ENCODE peak calls at places on chromosomes 5 and 9, in nine cellular contexts. N, H, O, X, U, Q, C, Y and P are unnamed samples.

GRCh38 chr5:40986666-40987065 is 77.4 kb downstream of the C7 start:
- DNase-seq in N (no peak), O (no peak), Y (no peak), C (peak; percentile 21), X (no peak), U (no peak), Q (no peak), H (no peak), P (no peak)

GRCh38 chr5:78544531-78545200 is 103.9 kb downstream of the LHFPL2 start:
- DNase-seq in Q (peak; percentile 50), C (no peak), H (no peak), U (no peak), N (no peak), O (no peak), X (no peak), Y (no peak), P (no peak)

GRCh38 chr9:133597316-133597957 is 11.8 kb downstream of the FAM163B start:
- DNase-seq in H (no peak), N (no peak), O (no peak), Y (no peak), Q (no peak), C (no peak), U (no peak), X (no peak), P (no peak)

GRCh38 chr5:119367502-119368237 is 11.9 kb downstream of the TNFAIP8 start:
- DNase-seq in Y (no peak), X (no peak), U (no peak), O (no peak), H (no peak), Q (no peak), C (no peak), N (no peak), P (no peak)

GRCh38 chr5:133113331-133114061 is 61.7 kb downstream of the HSPA4 start:
- DNase-seq in Q (no peak), X (no peak), O (no peak), N (no peak), U (no peak), Y (no peak), C (no peak), H (no peak), P (no peak)

GRCh38 chr9:71944754-71945409 is 33.4 kb downstream of the C9orf85 start:
- DNase-seq in U (no peak), Y (no peak), C (no peak), H (peak; percentile 88), O (no peak), X (no peak), Q (no peak), N (no peak), P (no peak)

GRCh38 chr5:68459500-68460139 is 244.1 kb downstream of the PIK3R1 start:
- DNase-seq in O (no peak), Y (no peak), H (no peak), U (no peak), X (no peak), Q (no peak), N (no peak), C (no peak), P (no peak)

GRCh38 chr9:21964925-21965385 is 29.2 kb downstream of the CDKN2A start:
- DNase-seq in N (no peak), U (peak; percentile 67), O (no peak), C (no peak), H (peak; percentile 11), Q (no peak), X (peak; percentile 73), Y (no peak), P (peak; percentile 86)

GRCh38 chr5:14105717-14106435 is 37.3 kb upstream of the TRIO start:
- DNase-seq in Y (no peak), H (no peak), Q (no peak), X (no peak), N (no peak), U (no peak), C (peak; percentile 88), O (peak; percentile 21), P (no peak)

GRCh38 chr5:45696206-45696836 is at the start of gene HCN1:
- DNase-seq in U (no peak), O (peak; percentile 69), N (peak; percentile 96), Q (peak; percentile 59), X (peak; percentile 91), C (peak; percentile 88), H (peak; percentile 65), Y (peak; percentile 59), P (no peak)

GRCh38 chr5:79546782-79547428 is 33.0 kb upstream of the HOMER1 start:
- DNase-seq in O (no peak), X (no peak), H (no peak), U (no peak), Q (no peak), C (no peak), Y (no peak), N (no peak), P (no peak)

GRCh38 chr9:98506422-98507054 is 202.2 kb downstream of the GABBR2 start:
- DNase-seq in U (no peak), N (no peak), Q (no peak), H (no peak), C (no peak), O (no peak), X (no peak), Y (no peak), P (no peak)

GRCh38 chr9:107749787-107750444 is 260.3 kb upstream of the KLF4 start:
- DNase-seq in O (peak; percentile 93), N (no peak), C (peak; percentile 4), H (peak; percentile 10), Y (peak; percentile 95), Q (peak; percentile 91), X (peak; percentile 81), U (no peak), P (no peak)

DNA sequence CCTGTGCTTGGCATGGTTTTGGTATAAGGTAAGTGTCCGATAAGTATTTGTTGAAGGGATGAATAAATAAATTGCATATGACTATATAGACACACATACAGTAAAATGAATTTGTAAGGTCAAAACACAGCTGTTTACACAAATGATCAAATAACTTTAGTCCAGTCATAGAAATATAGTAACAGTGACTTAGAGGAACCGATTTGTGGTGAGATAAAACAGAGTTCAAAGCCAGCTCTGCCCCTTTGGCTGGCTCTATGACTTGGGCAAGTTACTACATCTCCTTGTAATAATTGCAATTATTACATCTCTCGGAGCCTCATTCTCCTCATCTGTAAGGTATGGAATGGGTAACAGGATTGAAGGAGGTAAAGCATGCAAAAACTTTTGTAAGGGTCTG is 384.0 kb downstream of the PLK2 start:
- DNase-seq in U (no peak), O (no peak), X (no peak), H (no peak), Y (no peak), C (no peak), N (no peak), Q (no peak), P (no peak)
- H3K4me1 ChIP-seq in U (no peaks in the 10 kb centered on the region), O (peaks cover 12% of the 10 kb centered on the region), X (no peaks in the 10 kb centered on the region), H (no peaks in the 10 kb centered on the region), Y (no peaks in the 10 kb centered on the region), C (no peaks in the 10 kb centered on the region), N (peaks cover 35% of the 10 kb centered on the region), Q (peaks cover 87% of the 10 kb centered on the region), P (no peaks in the 10 kb centered on the region)

DNA sequence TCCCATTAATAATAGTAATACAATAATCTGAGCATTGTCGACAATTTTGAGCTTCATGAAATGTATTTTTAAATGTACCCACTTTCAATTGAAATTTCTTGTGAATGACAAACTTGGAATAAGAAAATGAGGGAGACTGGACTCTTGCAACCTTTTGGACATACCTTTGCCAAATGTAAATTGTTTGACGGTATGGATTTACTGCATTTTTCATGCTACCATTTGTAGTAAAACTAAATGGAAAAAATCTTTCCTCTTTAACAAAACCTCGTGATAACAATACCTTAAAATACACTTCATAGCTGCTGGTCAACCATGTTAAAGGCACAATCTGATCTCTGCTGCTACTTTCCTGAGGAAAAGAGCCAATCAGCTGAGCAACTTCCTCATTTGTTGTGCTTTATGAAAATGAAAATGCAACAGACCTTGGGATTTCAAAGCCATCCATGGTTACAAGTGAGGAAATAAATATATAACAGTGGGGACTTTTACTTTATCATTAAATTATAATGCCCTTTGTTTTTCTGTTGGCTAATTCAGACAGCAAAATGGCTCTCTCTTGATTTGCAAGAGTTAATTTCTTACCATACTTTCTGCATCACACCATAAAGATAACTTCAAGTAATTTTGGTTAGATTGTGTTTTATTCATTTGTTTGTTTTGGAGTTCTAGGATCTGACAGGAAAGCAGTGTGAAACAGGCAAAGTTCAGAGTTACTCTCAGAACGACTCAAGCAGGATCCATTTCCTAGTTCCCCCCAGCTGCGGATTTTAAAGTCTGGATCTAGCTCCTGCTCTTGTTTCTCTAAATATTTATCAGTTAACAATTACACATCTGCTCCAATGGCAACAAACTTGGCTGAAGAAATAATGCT is 1.1 kb downstream of the ALDH1A1 start:
- DNase-seq in H (peak; percentile 63), N (no peak), U (no peak), O (no peak), X (no peak), Q (no peak), C (peak; percentile 5), Y (no peak), P (no peak)
- H3K4me1 ChIP-seq in H (peaks cover 2% of the 10 kb centered on the region), N (no peaks in the 10 kb centered on the region), U (no peaks in the 10 kb centered on the region), O (peaks cover 21% of the 10 kb centered on the region), X (peaks cover 38% of the 10 kb centered on the region), Q (peaks cover 27% of the 10 kb centered on the region), C (peaks cover 15% of the 10 kb centered on the region), Y (peaks cover 21% of the 10 kb centered on the region), P (no peaks in the 10 kb centered on the region)

DNA sequence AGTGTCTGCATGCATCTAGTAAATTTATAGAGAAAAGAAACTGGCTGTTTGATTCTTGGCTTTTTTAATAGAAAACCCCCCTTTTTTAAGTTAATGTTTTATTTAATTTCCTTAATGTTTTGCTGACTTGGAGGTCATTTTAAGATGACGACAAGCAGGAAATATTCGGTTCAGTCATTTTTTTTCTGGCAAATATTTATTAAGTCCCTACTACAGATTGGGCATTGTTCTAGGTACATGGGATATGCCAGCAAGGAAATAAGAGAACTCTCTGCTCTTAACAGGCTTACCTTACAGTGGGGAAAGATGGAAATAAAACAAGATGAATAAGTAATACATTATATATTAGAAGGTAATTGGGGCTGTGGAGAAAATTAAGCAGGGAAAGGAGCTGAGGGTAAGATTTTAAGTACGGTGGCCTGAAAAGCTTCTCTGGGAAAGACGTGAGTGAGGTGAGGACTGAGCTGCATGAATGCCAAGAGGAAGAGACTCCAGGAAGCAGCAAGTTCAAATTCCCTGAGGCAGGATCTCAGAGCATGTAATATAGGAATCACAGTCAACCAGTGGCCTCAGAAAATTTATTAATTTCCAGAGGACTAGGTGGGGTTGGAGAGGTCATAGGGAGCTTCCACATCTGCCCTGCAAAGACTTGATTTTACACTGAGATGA is 316.0 kb upstream of the DAP start:
- DNase-seq in O (no peak), Y (no peak), U (no peak), X (no peak), Q (no peak), H (no peak), N (no peak), C (no peak), P (no peak)
- H3K4me1 ChIP-seq in O (no peaks in the 10 kb centered on the region), Y (no peaks in the 10 kb centered on the region), U (no peaks in the 10 kb centered on the region), X (no peaks in the 10 kb centered on the region), Q (no peaks in the 10 kb centered on the region), H (no peaks in the 10 kb centered on the region), N (no peaks in the 10 kb centered on the region), C (no peaks in the 10 kb centered on the region), P (no peaks in the 10 kb centered on the region)

DNA sequence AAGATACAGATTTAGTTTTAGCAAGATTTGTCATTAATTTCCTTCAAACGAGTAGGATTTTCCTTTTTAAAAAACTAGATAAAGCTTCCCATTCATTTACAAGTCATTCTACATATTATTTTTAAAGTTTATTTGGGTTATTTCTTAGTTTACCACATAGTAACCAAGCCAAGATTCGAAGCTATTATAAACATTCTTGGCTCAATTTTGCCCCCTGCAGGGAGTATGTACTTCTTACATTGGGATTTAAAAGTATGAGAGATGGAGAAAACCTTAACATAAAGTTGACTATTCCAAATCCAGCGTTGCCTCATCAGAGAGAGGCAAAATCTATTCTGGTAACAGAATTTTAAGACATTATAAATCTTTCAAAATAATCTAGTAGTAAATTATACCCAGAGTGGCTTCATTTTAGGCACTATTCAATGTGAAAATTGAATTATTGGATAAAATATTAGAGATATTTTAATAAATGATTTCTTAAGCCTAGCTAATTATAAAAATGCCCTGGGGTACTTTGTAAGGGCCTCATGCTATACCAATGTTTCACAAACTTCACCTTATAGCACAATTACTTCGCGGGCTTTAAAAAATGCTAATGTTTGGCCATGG is 39.1 kb downstream of the FBN2 start:
- DNase-seq in O (no peak), N (peak; percentile 64), U (no peak), C (peak; percentile 55), H (peak; percentile 26), X (no peak), Y (no peak), Q (peak; percentile 17), P (no peak)
- H3K4me1 ChIP-seq in O (no peaks in the 10 kb centered on the region), N (peaks cover 92% of the 10 kb centered on the region), U (no peaks in the 10 kb centered on the region), C (no peaks in the 10 kb centered on the region), H (no peaks in the 10 kb centered on the region), X (no peaks in the 10 kb centered on the region), Y (no peaks in the 10 kb centered on the region), Q (no peaks in the 10 kb centered on the region), P (no peaks in the 10 kb centered on the region)